ENCODE peak calls at places on chromosomes 12 and 14, in nine cellular contexts. One of them, this sample, is unnamed.

GRCh38 chr12:40672650-40673319 is 19.5 kb upstream of the CNTN1 start:
- DNase-seq in colonic mucosa: no peak
- DNase-seq in fibroblast of lung: no peak
- DNase-seq in HepG2: no peak
- DNase-seq in IMR-90: no peak
- DNase-seq in SK-N-SH: no peak
- DNase-seq in PC-3: no peak
- DNase-seq in K562: no peak
- DNase-seq in mammary epithelial cell: no peak
- DNase-seq in this sample: no peak

GRCh38 chr14:71532349-71532748 is 399.9 kb upstream of the RGS6 start:
- DNase-seq in colonic mucosa: no peak
- DNase-seq in fibroblast of lung: peak
- DNase-seq in HepG2: no peak
- DNase-seq in IMR-90: peak
- DNase-seq in SK-N-SH: no peak
- DNase-seq in PC-3: no peak
- DNase-seq in K562: no peak
- DNase-seq in mammary epithelial cell: no peak
- DNase-seq in this sample: no peak

GRCh38 chr14:67532606-67532997 is 488 bp upstream of the PLEKHH1 start:
- DNase-seq in colonic mucosa: no peak
- DNase-seq in fibroblast of lung: no peak
- DNase-seq in HepG2: no peak
- DNase-seq in IMR-90: no peak
- DNase-seq in SK-N-SH: no peak
- DNase-seq in PC-3: no peak
- DNase-seq in K562: no peak
- DNase-seq in mammary epithelial cell: no peak
- DNase-seq in this sample: peak

GRCh38 chr14:61219673-61220072 is 61.5 kb downstream of the TMEM30B start:
- DNase-seq in colonic mucosa: no peak
- DNase-seq in fibroblast of lung: no peak
- DNase-seq in HepG2: no peak
- DNase-seq in IMR-90: peak
- DNase-seq in SK-N-SH: no peak
- DNase-seq in PC-3: no peak
- DNase-seq in K562: no peak
- DNase-seq in mammary epithelial cell: peak
- DNase-seq in this sample: no peak

GRCh38 chr12:81546811-81547210 is 212.3 kb downstream of the PPFIA2 start:
- DNase-seq in colonic mucosa: no peak
- DNase-seq in fibroblast of lung: no peak
- DNase-seq in HepG2: no peak
- DNase-seq in IMR-90: no peak
- DNase-seq in SK-N-SH: no peak
- DNase-seq in PC-3: no peak
- DNase-seq in K562: no peak
- DNase-seq in mammary epithelial cell: no peak
- DNase-seq in this sample: no peak

GRCh38 chr14:65103150-65103760 is 938 bp upstream of the MAX start:
- DNase-seq in colonic mucosa: peak
- DNase-seq in fibroblast of lung: peak
- DNase-seq in HepG2: peak
- DNase-seq in IMR-90: peak
- DNase-seq in SK-N-SH: peak
- DNase-seq in PC-3: peak
- DNase-seq in K562: no peak
- DNase-seq in mammary epithelial cell: no peak
- DNase-seq in this sample: no peak

GRCh38 chr14:99604766-99605298 is 825 bp upstream of the CCDC85C start:
- DNase-seq in colonic mucosa: no peak
- DNase-seq in fibroblast of lung: peak
- DNase-seq in HepG2: no peak
- DNase-seq in IMR-90: peak
- DNase-seq in SK-N-SH: peak
- DNase-seq in PC-3: peak
- DNase-seq in K562: peak
- DNase-seq in mammary epithelial cell: peak
- DNase-seq in this sample: no peak

GRCh38 chr12:29782285-29782820 is 1.4 kb downstream of the TMTC1 start:
- DNase-seq in colonic mucosa: no peak
- DNase-seq in fibroblast of lung: peak
- DNase-seq in HepG2: no peak
- DNase-seq in IMR-90: peak
- DNase-seq in SK-N-SH: no peak
- DNase-seq in PC-3: peak
- DNase-seq in K562: no peak
- DNase-seq in mammary epithelial cell: peak
- DNase-seq in this sample: no peak

GRCh38 chr12:27003421-27004311 is 10.5 kb downstream of the TM7SF3 start:
- DNase-seq in colonic mucosa: no peak
- DNase-seq in fibroblast of lung: no peak
- DNase-seq in HepG2: no peak
- DNase-seq in IMR-90: no peak
- DNase-seq in SK-N-SH: peak
- DNase-seq in PC-3: peak
- DNase-seq in K562: no peak
- DNase-seq in mammary epithelial cell: no peak
- DNase-seq in this sample: no peak

GRCh38 chr12:29882771-29883315 is 99.1 kb upstream of the TMTC1 start:
- DNase-seq in colonic mucosa: no peak
- DNase-seq in fibroblast of lung: no peak
- DNase-seq in HepG2: no peak
- DNase-seq in IMR-90: no peak
- DNase-seq in SK-N-SH: no peak
- DNase-seq in PC-3: no peak
- DNase-seq in K562: no peak
- DNase-seq in mammary epithelial cell: no peak
- DNase-seq in this sample: no peak

GRCh38 chr14:100892496-100893227 is 10.9 kb downstream of the RTL1 start:
- DNase-seq in colonic mucosa: no peak
- DNase-seq in fibroblast of lung: no peak
- DNase-seq in HepG2: no peak
- DNase-seq in IMR-90: no peak
- DNase-seq in SK-N-SH: no peak
- DNase-seq in PC-3: no peak
- DNase-seq in K562: no peak
- DNase-seq in mammary epithelial cell: no peak
- DNase-seq in this sample: no peak

GRCh38 chr14:69882086-69882864 is 3.1 kb downstream of the SMOC1 start:
- DNase-seq in colonic mucosa: no peak
- DNase-seq in fibroblast of lung: no peak
- DNase-seq in HepG2: no peak
- DNase-seq in IMR-90: no peak
- DNase-seq in SK-N-SH: peak
- DNase-seq in PC-3: no peak
- DNase-seq in K562: no peak
- DNase-seq in mammary epithelial cell: no peak
- DNase-seq in this sample: no peak

GRCh38 chr14:69882915-69883314 is 3.7 kb downstream of the SMOC1 start:
- DNase-seq in colonic mucosa: no peak
- DNase-seq in fibroblast of lung: no peak
- DNase-seq in HepG2: no peak
- DNase-seq in IMR-90: no peak
- DNase-seq in SK-N-SH: no peak
- DNase-seq in PC-3: no peak
- DNase-seq in K562: no peak
- DNase-seq in mammary epithelial cell: no peak
- DNase-seq in this sample: no peak

GRCh38 chr14:69879175-69880047 is at the start of gene SMOC1:
- DNase-seq in colonic mucosa: peak
- DNase-seq in fibroblast of lung: peak
- DNase-seq in HepG2: peak
- DNase-seq in IMR-90: peak
- DNase-seq in SK-N-SH: peak
- DNase-seq in PC-3: no peak
- DNase-seq in K562: peak
- DNase-seq in mammary epithelial cell: peak
- DNase-seq in this sample: peak

GRCh38 chr14:69880051-69880487 is 853 bp downstream of the SMOC1 start:
- DNase-seq in colonic mucosa: no peak
- DNase-seq in fibroblast of lung: no peak
- DNase-seq in HepG2: peak
- DNase-seq in IMR-90: peak
- DNase-seq in SK-N-SH: no peak
- DNase-seq in PC-3: no peak
- DNase-seq in K562: no peak
- DNase-seq in mammary epithelial cell: peak
- DNase-seq in this sample: peak

DNA sequence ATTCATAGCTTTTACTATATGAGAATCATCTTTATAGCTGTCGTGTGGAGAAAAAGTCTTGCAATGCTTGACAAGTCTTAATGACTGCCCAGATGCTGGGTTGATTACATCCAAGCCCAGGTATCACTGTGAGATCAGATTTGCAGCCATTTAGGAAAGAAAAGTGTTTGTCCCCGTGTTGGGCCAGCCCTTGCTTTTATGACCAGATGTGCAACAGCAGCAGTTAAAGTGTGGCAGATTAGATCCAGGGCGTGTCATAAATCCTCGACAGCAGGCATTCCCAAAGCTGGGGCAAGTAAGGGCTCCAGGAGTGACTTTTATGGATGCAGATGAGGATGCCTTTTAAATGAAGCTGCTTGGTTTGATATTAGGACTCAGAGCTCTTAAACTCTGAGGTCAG is 1.6 kb downstream of the SMOC1 start:
- DNase-seq in colonic mucosa: no peak
- DNase-seq in fibroblast of lung: no peak
- DNase-seq in HepG2: no peak
- DNase-seq in IMR-90: no peak
- DNase-seq in SK-N-SH: peak
- DNase-seq in PC-3: no peak
- DNase-seq in K562: no peak
- DNase-seq in mammary epithelial cell: no peak
- DNase-seq in this sample: no peak
- H3K9ac ChIP-seq in colonic mucosa: no peak
- H3K9ac ChIP-seq in fibroblast of lung: no peak
- H3K9ac ChIP-seq in HepG2: peak
- H3K9ac ChIP-seq in IMR-90: no peak
- H3K9ac ChIP-seq in SK-N-SH: no peak
- H3K9ac ChIP-seq in PC-3: no peak
- H3K9ac ChIP-seq in K562: no peak
- H3K9ac ChIP-seq in mammary epithelial cell: no peak
- H3K9ac ChIP-seq in this sample: no peak

DNA sequence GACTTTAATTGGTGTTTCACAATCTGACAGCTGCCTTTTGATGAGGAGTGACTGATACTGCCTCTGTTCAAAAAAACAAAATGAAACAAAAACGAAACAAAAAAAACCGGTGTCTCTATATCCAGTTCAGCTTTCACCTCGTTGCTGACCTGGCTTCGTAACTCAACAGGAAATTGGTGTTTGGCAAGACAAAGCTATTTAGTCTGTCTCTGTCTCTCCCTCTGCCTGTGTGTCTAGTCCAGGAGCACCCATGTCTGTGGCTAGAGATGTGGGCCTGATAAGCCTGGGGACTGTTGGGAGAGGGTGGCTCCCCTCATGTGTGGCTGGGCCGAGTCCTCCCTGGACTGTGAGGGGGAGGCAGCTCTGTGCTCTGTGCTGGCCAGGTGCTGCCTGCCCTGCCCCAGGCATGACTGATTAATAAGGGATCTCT is 11.3 kb downstream of the CACNA1C start:
- DNase-seq in colonic mucosa: no peak
- DNase-seq in fibroblast of lung: peak
- DNase-seq in HepG2: no peak
- DNase-seq in IMR-90: peak
- DNase-seq in SK-N-SH: peak
- DNase-seq in PC-3: no peak
- DNase-seq in K562: peak
- DNase-seq in mammary epithelial cell: peak
- DNase-seq in this sample: no peak
- H3K9ac ChIP-seq in colonic mucosa: peak
- H3K9ac ChIP-seq in fibroblast of lung: no peak
- H3K9ac ChIP-seq in HepG2: no peak
- H3K9ac ChIP-seq in IMR-90: peak
- H3K9ac ChIP-seq in SK-N-SH: no peak
- H3K9ac ChIP-seq in PC-3: no peak
- H3K9ac ChIP-seq in K562: no peak
- H3K9ac ChIP-seq in mammary epithelial cell: no peak
- H3K9ac ChIP-seq in this sample: no peak

GRCh38 chr12:1838994-1839365 is 18.6 kb downstream of the LRTM2 start:
- DNase-seq in colonic mucosa: no peak
- DNase-seq in fibroblast of lung: no peak
- DNase-seq in HepG2: no peak
- DNase-seq in IMR-90: no peak
- DNase-seq in SK-N-SH: no peak
- DNase-seq in PC-3: no peak
- DNase-seq in K562: no peak
- DNase-seq in mammary epithelial cell: no peak
- DNase-seq in this sample: no peak

GRCh38 chr12:1839464-1839863 is 19.1 kb downstream of the LRTM2 start:
- DNase-seq in colonic mucosa: no peak
- DNase-seq in fibroblast of lung: no peak
- DNase-seq in HepG2: no peak
- DNase-seq in IMR-90: no peak
- DNase-seq in SK-N-SH: no peak
- DNase-seq in PC-3: no peak
- DNase-seq in K562: no peak
- DNase-seq in mammary epithelial cell: no peak
- DNase-seq in this sample: peak

GRCh38 chr12:1837541-1838206 is 17.3 kb downstream of the LRTM2 start:
- DNase-seq in colonic mucosa: no peak
- DNase-seq in fibroblast of lung: peak
- DNase-seq in HepG2: peak
- DNase-seq in IMR-90: peak
- DNase-seq in SK-N-SH: peak
- DNase-seq in PC-3: peak
- DNase-seq in K562: no peak
- DNase-seq in mammary epithelial cell: no peak
- DNase-seq in this sample: no peak

GRCh38 chr12:1836854-1837411 is 16.6 kb downstream of the LRTM2 start:
- DNase-seq in colonic mucosa: no peak
- DNase-seq in fibroblast of lung: no peak
- DNase-seq in HepG2: peak
- DNase-seq in IMR-90: no peak
- DNase-seq in SK-N-SH: peak
- DNase-seq in PC-3: peak
- DNase-seq in K562: no peak
- DNase-seq in mammary epithelial cell: no peak
- DNase-seq in this sample: no peak

GRCh38 chr12:1838223-1838993 is 18.0 kb downstream of the LRTM2 start:
- DNase-seq in colonic mucosa: no peak
- DNase-seq in fibroblast of lung: peak
- DNase-seq in HepG2: no peak
- DNase-seq in IMR-90: no peak
- DNase-seq in SK-N-SH: peak
- DNase-seq in PC-3: no peak
- DNase-seq in K562: no peak
- DNase-seq in mammary epithelial cell: no peak
- DNase-seq in this sample: peak
- H3K9ac ChIP-seq in colonic mucosa: no peak
- H3K9ac ChIP-seq in fibroblast of lung: no peak
- H3K9ac ChIP-seq in HepG2: peak
- H3K9ac ChIP-seq in IMR-90: no peak
- H3K9ac ChIP-seq in SK-N-SH: no peak
- H3K9ac ChIP-seq in PC-3: no peak
- H3K9ac ChIP-seq in K562: no peak
- H3K9ac ChIP-seq in mammary epithelial cell: no peak
- H3K9ac ChIP-seq in this sample: no peak

GRCh38 chr12:53004178-53004577 is 2.1 kb upstream of the EIF4B start:
- DNase-seq in colonic mucosa: no peak
- DNase-seq in fibroblast of lung: peak
- DNase-seq in HepG2: no peak
- DNase-seq in IMR-90: no peak
- DNase-seq in SK-N-SH: no peak
- DNase-seq in PC-3: peak
- DNase-seq in K562: no peak
- DNase-seq in mammary epithelial cell: no peak
- DNase-seq in this sample: peak
- H3K9ac ChIP-seq in colonic mucosa: no peak
- H3K9ac ChIP-seq in fibroblast of lung: no peak
- H3K9ac ChIP-seq in HepG2: no peak
- H3K9ac ChIP-seq in IMR-90: no peak
- H3K9ac ChIP-seq in SK-N-SH: no peak
- H3K9ac ChIP-seq in PC-3: no peak
- H3K9ac ChIP-seq in K562: peak
- H3K9ac ChIP-seq in mammary epithelial cell: no peak
- H3K9ac ChIP-seq in this sample: peak